ENCODE peak calls at places on chromosome 7, in six cellular contexts. D is thyroid gland; T is GM12864; Y is cardiac muscle cell; N is CD4-positive, alpha-beta T cell; E is suprapubic skin. W is an unnamed sample.
A peak's percentile ranks its signal among the peaks of the same experiment; 100 is the strongest.

GRCh38 chr7:41029072-41029492 is 673.8 kb downstream of the INHBA start:
- DNase-seq in N (no peak), Y (peak; percentile 71), E (no peak), D (peak; percentile 49), T (no peak), W (no peak)

GRCh38 chr7:118153551-118154177 is 30.3 kb upstream of the LSM8 start:
- DNase-seq in N (no peak), T (peak; percentile 13), E (no peak), Y (peak; percentile 46), D (no peak), W (no peak)

GRCh38 chr7:102933763-102934162 is 21.0 kb downstream of the LRRC17 start:
- DNase-seq in Y (peak; percentile 99), N (no peak), T (no peak), D (peak; percentile 15), E (peak; percentile 78), W (no peak)

GRCh38 chr7:40356871-40357676 is 222.3 kb downstream of the SUGCT start:
- DNase-seq in N (no peak), Y (peak; percentile 27), T (no peak), E (no peak), D (no peak), W (no peak)

GRCh38 chr7:22357311-22358175 is 589 bp upstream of the RAPGEF5 start:
- DNase-seq in N (no peak), E (no peak), Y (peak; percentile 15), T (no peak), D (peak; percentile 28), W (no peak)

GRCh38 chr7:97013025-97013424 is 7.7 kb downstream of the DLX6 start:
- DNase-seq in E (no peak), T (no peak), N (no peak), D (no peak), Y (no peak), W (no peak)

GRCh38 chr7:98913026-98913425 is 34.7 kb downstream of the TRRAP start:
- DNase-seq in N (no peak), T (no peak), D (peak; percentile 8), E (no peak), Y (no peak), W (no peak)

GRCh38 chr7:77426521-77427051 is 10.4 kb upstream of the GSAP start:
- DNase-seq in D (peak; percentile 65), Y (peak; percentile 64), T (no peak), N (no peak), E (no peak), W (no peak)

GRCh38 chr7:13981070-13981469 is 8.4 kb downstream of the ETV1 start:
- DNase-seq in E (peak; percentile 63), D (no peak), Y (peak; percentile 97), N (no peak), T (no peak), W (no peak)

GRCh38 chr7:73909051-73909941 is 48.3 kb downstream of the TMEM270 start:
- DNase-seq in D (no peak), N (no peak), E (peak; percentile 59), Y (no peak), T (no peak), W (no peak)

GRCh38 chr7:13989944-13990295 is 454 bp upstream of the ETV1 start:
- DNase-seq in T (no peak), D (peak; percentile 20), N (no peak), E (no peak), Y (no peak), W (no peak)

GRCh38 chr7:8365499-8366110 is 67.8 kb upstream of the NXPH1 start:
- DNase-seq in D (no peak), N (no peak), Y (no peak), T (no peak), E (no peak), W (no peak)

GRCh38 chr7:143279186-143280098 is 5.3 kb upstream of the TMEM139 start:
- DNase-seq in T (no peak), D (no peak), E (no peak), N (no peak), Y (peak; percentile 93), W (no peak)

GRCh38 chr7:70456729-70457128 is 675.2 kb upstream of the GALNT17 start:
- DNase-seq in Y (no peak), E (no peak), D (peak; percentile 35), T (peak; percentile 18), N (no peak), W (no peak)

GRCh38 chr7:47379629-47380324 is 202.1 kb downstream of the TNS3 start:
- DNase-seq in E (peak; percentile 64), Y (peak; percentile 82), N (no peak), T (no peak), D (peak; percentile 84), W (peak; percentile 24)

GRCh38 chr7:14092376-14092775 is 102.9 kb upstream of the ETV1 start:
- DNase-seq in N (no peak), Y (no peak), E (no peak), D (no peak), T (no peak), W (no peak)

GRCh38 chr7:28470344-28470743 is 58.0 kb downstream of the CREB5 start:
- DNase-seq in N (no peak), Y (no peak), T (no peak), D (no peak), E (no peak), W (no peak)

GRCh38 chr7:43591551-43592180 is 8.8 kb downstream of the STK17A start:
- DNase-seq in E (no peak), T (no peak), N (no peak), D (no peak), Y (no peak), W (no peak)

GRCh38 chr7:1055084-1055450 is 10.7 kb downstream of the GPR146 start:
- DNase-seq in E (peak; percentile 80), Y (peak; percentile 78), D (peak; percentile 66), N (peak; percentile 64), T (no peak), W (no peak)

GRCh38 chr7:73789051-73789450 is 19.0 kb upstream of the CLDN3 start:
- DNase-seq in E (no peak), N (no peak), T (no peak), Y (no peak), D (no peak), W (no peak)

GRCh38 chr7:25712500-25712899 is 439.5 kb upstream of the NFE2L3 start:
- DNase-seq in N (no peak), Y (no peak), E (no peak), D (no peak), T (no peak), W (no peak)

GRCh38 chr7:134602921-134603394 is 43.7 kb upstream of the BPGM start:
- DNase-seq in N (no peak), Y (peak; percentile 36), D (peak; percentile 11), E (no peak), T (no peak), W (no peak)

GRCh38 chr7:139995034-139995915 is 67.5 kb downstream of the PARP12 start:
- DNase-seq in T (no peak), N (no peak), Y (peak; percentile 72), E (no peak), D (peak; percentile 41), W (no peak)

GRCh38 chr7:39621261-39621660 is 2.1 kb upstream of the RALA start:
- DNase-seq in N (no peak), D (no peak), Y (no peak), T (no peak), E (no peak), W (no peak)

GRCh38 chr7:50292165-50292757 is 12.3 kb upstream of the IKZF1 start:
- DNase-seq in E (no peak), N (no peak), T (no peak), D (no peak), Y (no peak), W (no peak)

GRCh38 chr7:98879989-98880337 is 1.6 kb downstream of the TRRAP start:
- DNase-seq in T (no peak), Y (no peak), D (no peak), N (no peak), E (no peak), W (no peak)

GRCh38 chr7:30752979-30753378 is 1.0 kb downstream of the INMT start:
- DNase-seq in Y (peak; percentile 83), E (peak; percentile 77), D (peak; percentile 50), T (no peak), N (no peak), W (no peak)

GRCh38 chr7:101154693-101155102 is 422 bp downstream of the AP1S1 start:
- DNase-seq in E (no peak), N (no peak), D (no peak), T (no peak), Y (no peak), W (no peak)

GRCh38 chr7:107909445-107909844 is 18.5 kb downstream of the DLD start:
- DNase-seq in Y (no peak), N (no peak), D (no peak), T (no peak), E (no peak), W (no peak)

GRCh38 chr7:5296627-5297226 is 14.0 kb downstream of the SLC29A4 start:
- DNase-seq in E (no peak), T (no peak), D (no peak), N (peak; percentile 76), Y (no peak), W (no peak)

GRCh38 chr7:94375167-94375566 is 19.5 kb upstream of the COL1A2 start:
- DNase-seq in E (peak; percentile 69), N (no peak), Y (peak; percentile 98), T (no peak), D (peak; percentile 31), W (no peak)

GRCh38 chr7:35995334-35995733 is 157.7 kb upstream of the EEPD1 start:
- DNase-seq in N (no peak), Y (no peak), T (no peak), D (no peak), E (no peak), W (no peak)

GRCh38 chr7:1706381-1706720 is 36.3 kb downstream of the ELFN1 start:
- DNase-seq in E (no peak), T (no peak), D (no peak), N (no peak), Y (no peak), W (no peak)

GRCh38 chr7:108838143-108838542 is 268.5 kb downstream of the DNAJB9 start:
- DNase-seq in E (no peak), T (no peak), N (no peak), D (no peak), Y (peak; percentile 3), W (no peak)

GRCh38 chr7:93728292-93728691 is 153.8 kb upstream of the CALCR start:
- DNase-seq in E (no peak), D (no peak), T (no peak), N (no peak), Y (no peak), W (no peak)

GRCh38 chr7:116588641-116589594 is 64.1 kb downstream of the CAV1 start:
- DNase-seq in E (no peak), D (no peak), T (no peak), N (no peak), Y (peak; percentile 83), W (no peak)
- TF ChIP-seq CTCF in E (peak; percentile 70), D (peak; percentile 58), T (no peak), N (peak; percentile 95), Y (peak; percentile 47), W (peak; percentile 87)

GRCh38 chr7:128010392-128011078 is 20.7 kb downstream of the LRRC4 start:
- DNase-seq in E (no peak), N (no peak), Y (no peak), T (no peak), D (no peak), W (no peak)
- TF ChIP-seq CTCF in E (no peak), N (no peak), Y (peak; percentile 12), T (peak; percentile 17), D (no peak), W (peak; percentile 25)

GRCh38 chr7:44772867-44773266 is 23.6 kb upstream of the PPIA start:
- DNase-seq in E (no peak), D (no peak), Y (no peak), T (no peak), N (no peak), W (no peak)
- TF ChIP-seq CTCF in E (no peak), D (no peak), Y (no peak), T (peak; percentile 16), N (no peak), W (no peak)

GRCh38 chr7:111853231-111853990 is 291.1 kb upstream of the IMMP2L start:
- DNase-seq in N (no peak), E (no peak), D (no peak), Y (no peak), T (no peak), W (no peak)
- TF ChIP-seq CTCF in N (no peak), E (no peak), D (no peak), Y (peak; percentile 8), T (peak; percentile 5), W (peak; percentile 8)